ENCODE peak calls at places on chromosomes 11 and 22, in ten cellular contexts. Y, G, P, Q, Z, L, T, C, S and F are unnamed samples.

GRCh38 chr22:37843746-37844089 is 416 bp downstream of the ANKRD54 start:
- DNase-seq in L (no peak), P (peak), S (no peak), Y (no peak), Z (no peak), C (no peak), T (peak), Q (no peak), G (no peak), F (no peak)

GRCh38 chr11:57310630-57311086 is 14.1 kb downstream of the TNKS1BP1 start:
- DNase-seq in Q (no peak), Y (no peak), S (no peak), P (no peak), L (no peak), Z (no peak), G (peak), T (no peak), C (peak), F (no peak)

GRCh38 chr11:115042002-115042401 is 363.7 kb downstream of the NXPE2 start:
- DNase-seq in Q (no peak), C (no peak), L (no peak), Z (no peak), S (no peak), G (no peak), P (peak), T (no peak), Y (no peak), F (no peak)

GRCh38 chr11:67626970-67627369 is 2.8 kb downstream of the NUDT8 start:
- DNase-seq in G (no peak), S (no peak), L (no peak), C (no peak), Z (no peak), P (no peak), Y (no peak), T (no peak), Q (no peak), F (no peak)

GRCh38 chr11:93540337-93540736 is 2.9 kb downstream of the SMCO4 start:
- DNase-seq in T (no peak), G (no peak), Q (no peak), S (no peak), P (no peak), Y (no peak), Z (no peak), L (no peak), C (no peak), F (no peak)

GRCh38 chr11:100716848-100717247 is 29.8 kb downstream of the ARHGAP42 start:
- DNase-seq in L (no peak), Y (no peak), Q (no peak), Z (no peak), T (no peak), S (no peak), G (no peak), C (no peak), P (no peak), F (no peak)

GRCh38 chr11:85844439-85845051 is 10.6 kb upstream of the CCDC83 start:
- DNase-seq in G (peak), T (no peak), C (peak), L (no peak), Q (no peak), Y (no peak), Z (no peak), S (no peak), P (no peak), F (no peak)

GRCh38 chr11:119334173-119334930 is at the start of gene RNF26:
- DNase-seq in Q (peak), P (peak), C (peak), Z (peak), G (peak), S (peak), Y (peak), T (peak), L (peak), F (peak)

GRCh38 chr11:10305964-10306918 is 1.4 kb downstream of the ADM start:
- DNase-seq in Z (no peak), L (peak), P (peak), S (no peak), T (no peak), Y (no peak), C (peak), G (no peak), Q (no peak), F (peak)

GRCh38 chr11:115322553-115323203 is 181.5 kb downstream of the CADM1 start:
- DNase-seq in Q (no peak), Z (no peak), C (no peak), L (no peak), Y (no peak), P (no peak), G (no peak), S (no peak), T (no peak), F (no peak)

GRCh38 chr11:69131644-69132300 is 24.0 kb upstream of the SMIM38 start:
- DNase-seq in Y (peak), Z (peak), S (peak), T (peak), Q (no peak), C (peak), L (peak), P (peak), G (peak), F (peak)

GRCh38 chr11:69560141-69560790 is 78.8 kb downstream of the LINC01488 start:
- DNase-seq in Q (no peak), Y (no peak), P (no peak), G (no peak), Z (no peak), T (no peak), C (peak), L (no peak), S (no peak), F (no peak)

GRCh38 chr11:46363031-46363407 is 15.8 kb downstream of the DGKZ start:
- DNase-seq in Z (no peak), G (peak), Y (peak), S (no peak), Q (no peak), C (peak), P (peak), T (no peak), L (peak), F (no peak)

GRCh38 chr11:79019981-79020380 is 420.8 kb downstream of the TENM4 start:
- DNase-seq in Q (no peak), C (no peak), T (no peak), Z (no peak), P (no peak), S (no peak), Y (no peak), L (no peak), G (no peak), F (no peak)

GRCh38 chr11:91078221-91078620 is 855.4 kb upstream of the CHORDC1 start:
- DNase-seq in C (no peak), L (no peak), Q (no peak), P (no peak), Y (no peak), Z (no peak), G (no peak), S (no peak), T (no peak), F (no peak)

GRCh38 chr11:131504199-131504949 is 134.0 kb downstream of the NTM start:
- DNase-seq in C (peak), Y (peak), L (no peak), Q (no peak), S (no peak), P (no peak), T (no peak), G (no peak), Z (no peak), F (peak)

GRCh38 chr22:38572065-38572464 is 2.1 kb upstream of the DMC1 start:
- DNase-seq in L (peak), G (peak), Q (no peak), P (peak), T (no peak), Z (no peak), Y (no peak), S (no peak), C (peak), F (peak)

GRCh38 chr11:5524756-5525155 is 8.3 kb upstream of the UBQLNL start:
- DNase-seq in Y (no peak), P (no peak), G (no peak), Z (no peak), C (no peak), L (no peak), S (no peak), T (no peak), Q (no peak), F (no peak)

GRCh38 chr11:5522308-5522707 is 5.8 kb upstream of the UBQLNL start:
- DNase-seq in Q (no peak), G (no peak), P (no peak), Z (no peak), Y (no peak), L (no peak), S (no peak), T (no peak), C (no peak), F (no peak)

GRCh38 chr11:5516599-5516998 is at the start of gene UBQLNL:
- DNase-seq in Z (no peak), S (no peak), L (no peak), G (no peak), P (no peak), Y (no peak), C (no peak), T (no peak), Q (no peak), F (no peak)

DNA sequence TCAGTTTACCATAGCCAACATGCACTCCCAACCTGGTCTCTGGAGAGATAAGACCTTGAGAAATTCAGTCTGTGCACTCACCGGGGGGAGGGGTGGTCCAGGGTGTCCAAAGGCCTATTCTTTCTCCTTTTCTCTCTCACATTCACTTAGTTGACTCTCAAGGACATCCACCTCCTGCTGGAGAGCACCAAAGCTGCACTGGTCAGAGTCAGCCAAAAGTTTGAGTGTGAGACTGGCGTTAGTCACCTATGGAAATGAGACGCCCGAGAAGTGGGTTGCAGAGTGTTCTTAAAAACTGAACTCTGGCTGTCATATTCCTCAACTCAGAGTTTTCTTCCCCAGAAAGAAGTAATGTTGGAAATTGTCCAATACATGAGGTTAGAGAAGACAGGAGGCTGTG is 5.0 kb upstream of the UBQLNL start:
- DNase-seq in Q (no peak), S (no peak), C (no peak), G (no peak), L (no peak), Y (no peak), Z (no peak), P (no peak), T (no peak), F (no peak)
- TF ChIP-seq CTCF in Q (no peak), S (no peak), C (no peak), G (no peak), L (no peak), Y (no peak), Z (no peak), P (no peak), T (no peak), F (no peak)

GRCh38 chr11:2836335-2837095 is 49.1 kb downstream of the CDKN1C start:
- DNase-seq in Z (no peak), L (no peak), Q (no peak), G (no peak), S (no peak), T (no peak), P (no peak), Y (no peak), C (no peak), F (no peak)

GRCh38 chr11:2838091-2838490 is 47.5 kb downstream of the CDKN1C start:
- DNase-seq in L (no peak), S (no peak), G (no peak), P (no peak), C (no peak), Q (no peak), T (no peak), Y (no peak), Z (no peak), F (no peak)

GRCh38 chr11:2835768-2836150 is 49.8 kb downstream of the CDKN1C start:
- DNase-seq in G (no peak), T (no peak), P (no peak), C (no peak), Z (no peak), Q (no peak), Y (no peak), L (no peak), S (no peak), F (no peak)

GRCh38 chr11:2837651-2838050 is 47.9 kb downstream of the CDKN1C start:
- DNase-seq in P (no peak), Y (no peak), G (no peak), Z (no peak), T (no peak), S (no peak), L (no peak), C (no peak), Q (no peak), F (no peak)

GRCh38 chr11:2837096-2837601 is 48.4 kb downstream of the CDKN1C start:
- DNase-seq in G (peak), Y (no peak), Q (no peak), L (no peak), C (peak), P (peak), S (no peak), T (peak), Z (no peak), F (peak)
- TF ChIP-seq CTCF in G (peak), Y (no peak), Q (no peak), L (peak), C (peak), P (no peak), S (peak), T (peak), Z (no peak), F (peak)

DNA sequence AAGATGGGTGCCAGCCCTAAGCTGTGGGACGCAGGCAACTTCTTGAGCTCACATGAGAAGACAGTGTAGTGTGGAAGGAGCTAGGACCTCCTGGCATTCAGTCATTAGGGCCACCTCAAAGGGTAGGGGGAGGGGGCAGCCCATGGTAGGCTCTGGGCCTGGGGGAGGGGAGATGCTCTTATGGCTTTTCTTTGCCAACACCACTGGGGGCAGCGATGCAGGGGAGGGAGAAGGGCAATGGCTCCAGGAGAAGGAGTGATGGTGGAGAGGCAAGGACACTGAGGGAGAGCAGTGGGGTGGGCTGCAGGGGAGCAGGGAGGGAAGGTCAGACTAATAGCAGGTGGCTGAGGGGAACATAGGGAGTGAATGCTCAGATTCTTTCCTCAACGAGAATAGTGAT is 63.3 kb upstream of the SUSD2 start:
- DNase-seq in C (no peak), T (no peak), G (no peak), S (no peak), L (no peak), Y (no peak), P (peak), Z (no peak), Q (no peak), F (no peak)
- TF ChIP-seq CTCF in C (peak), T (no peak), G (peak), S (no peak), L (no peak), Y (no peak), P (peak), Z (no peak), Q (no peak), F (no peak)

DNA sequence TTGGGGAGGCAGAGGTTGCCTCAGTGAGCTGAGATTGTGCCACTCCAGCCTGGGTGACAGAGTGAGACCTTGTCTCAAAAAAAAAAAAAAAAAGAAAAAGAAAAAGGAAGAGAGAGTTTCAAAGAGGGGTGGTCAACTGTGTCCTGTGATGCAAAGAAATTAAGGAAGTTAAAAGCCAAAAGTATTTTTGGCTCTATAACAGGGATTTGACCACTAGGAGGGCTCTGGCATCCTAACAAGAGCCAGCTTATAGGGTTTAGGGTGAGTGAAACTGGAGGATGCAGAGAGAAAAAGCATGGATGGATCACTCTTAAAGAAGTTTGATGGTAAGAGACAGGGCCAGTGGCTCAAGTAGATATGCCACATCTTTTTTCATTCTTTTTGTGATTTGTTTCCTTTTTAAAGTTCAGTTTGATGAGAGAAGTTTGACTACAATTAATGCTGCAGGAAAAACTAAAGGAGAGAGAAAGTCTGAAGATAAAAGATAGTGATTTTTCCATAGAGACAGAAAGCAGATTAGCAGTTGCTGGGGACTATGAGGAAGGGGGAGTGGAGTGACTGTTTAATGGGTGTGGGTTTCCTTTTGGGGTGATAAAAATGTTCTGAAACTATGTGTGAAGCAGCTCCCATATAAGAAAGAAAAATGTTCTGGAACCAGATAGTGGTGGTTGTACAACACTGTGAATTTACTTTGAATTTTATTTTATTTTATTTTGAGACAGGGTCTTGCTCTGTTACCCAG is 11.1 kb upstream of the MICAL2 start:
- DNase-seq in S (no peak), Y (no peak), Z (no peak), P (no peak), G (no peak), Q (no peak), T (no peak), L (no peak), C (no peak), F (no peak)
- TF ChIP-seq CTCF in S (peak), Y (no peak), Z (no peak), P (peak), G (peak), Q (no peak), T (peak), L (peak), C (peak), F (no peak)

DNA sequence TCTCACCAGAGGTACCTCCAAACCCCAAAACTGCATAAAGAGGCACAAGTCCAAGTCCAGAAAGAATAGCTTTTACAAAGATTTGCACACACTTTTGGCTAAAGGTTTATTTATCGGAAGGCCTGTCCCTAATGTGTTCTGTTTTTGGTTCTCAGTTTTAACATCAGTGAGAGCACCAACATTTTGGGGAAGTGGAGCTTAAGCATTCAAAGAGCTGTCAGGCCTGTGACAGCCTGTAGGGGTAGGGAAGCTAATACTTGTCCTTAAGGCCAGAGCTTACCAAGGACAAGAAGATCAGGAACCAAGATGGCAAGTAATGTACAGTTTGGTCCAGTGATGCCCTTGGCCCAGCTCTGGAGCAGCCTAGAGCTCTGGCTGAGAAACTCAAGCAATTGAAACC is 38.9 kb upstream of the SCUBE2 start:
- DNase-seq in T (no peak), L (no peak), Y (no peak), C (no peak), P (no peak), S (no peak), Q (no peak), Z (no peak), G (no peak), F (no peak)
- TF ChIP-seq CTCF in T (no peak), L (no peak), Y (no peak), C (no peak), P (no peak), S (no peak), Q (no peak), Z (no peak), G (no peak), F (no peak)